ENCODE peak calls at places on chromosomes 12 and 14, in five cellular contexts. One of them, this sample, is unnamed.
A peak's percentile ranks its signal among the peaks of the same experiment; 100 is the strongest.

GRCh38 chr12:29149691-29150382 is 759 bp downstream of the FAR2 start:
- DNase-seq in ureter: no peak
- DNase-seq in BJ: no peak
- DNase-seq in Kasumi-1: peak; percentile 33
- DNase-seq in smooth muscle cell of the brain vasculature: no peak
- DNase-seq in this sample: no peak

GRCh38 chr14:89137514-89138163 is 279.4 kb downstream of the FOXN3 start:
- DNase-seq in ureter: peak; percentile 81
- DNase-seq in Kasumi-1: no peak
- DNase-seq in smooth muscle cell of the brain vasculature: peak; percentile 40
- DNase-seq in BJ: peak; percentile 75
- DNase-seq in this sample: peak; percentile 90

GRCh38 chr12:124233041-124233836 is 61.7 kb upstream of the RFLNA start:
- DNase-seq in ureter: no peak
- DNase-seq in smooth muscle cell of the brain vasculature: no peak
- DNase-seq in BJ: peak; percentile 52
- DNase-seq in Kasumi-1: no peak
- DNase-seq in this sample: no peak

GRCh38 chr12:24596768-24597388 is 352.0 kb downstream of the BCAT1 start:
- DNase-seq in ureter: no peak
- DNase-seq in smooth muscle cell of the brain vasculature: no peak
- DNase-seq in Kasumi-1: peak; percentile 70
- DNase-seq in BJ: no peak
- DNase-seq in this sample: peak; percentile 34

GRCh38 chr12:47867496-47867941 is 37.3 kb downstream of the VDR start:
- DNase-seq in Kasumi-1: peak; percentile 35
- DNase-seq in smooth muscle cell of the brain vasculature: peak; percentile 55
- DNase-seq in BJ: peak; percentile 45
- DNase-seq in ureter: no peak
- DNase-seq in this sample: peak; percentile 90

GRCh38 chr12:50642035-50642451 is 121.9 kb upstream of the ATF1 start:
- DNase-seq in smooth muscle cell of the brain vasculature: no peak
- DNase-seq in Kasumi-1: no peak
- DNase-seq in BJ: no peak
- DNase-seq in ureter: no peak
- DNase-seq in this sample: no peak

GRCh38 chr14:22112004-22112403 is 438.4 kb upstream of the OR4E1 start:
- DNase-seq in BJ: no peak
- DNase-seq in smooth muscle cell of the brain vasculature: no peak
- DNase-seq in ureter: no peak
- DNase-seq in Kasumi-1: peak; percentile 19
- DNase-seq in this sample: no peak

GRCh38 chr12:44317651-44318126 is 481.8 kb downstream of the TMEM117 start:
- DNase-seq in smooth muscle cell of the brain vasculature: no peak
- DNase-seq in ureter: no peak
- DNase-seq in Kasumi-1: peak; percentile 70
- DNase-seq in BJ: no peak
- DNase-seq in this sample: peak; percentile 12

GRCh38 chr12:53211476-53212381 is 4.7 kb upstream of the ITGB7 start:
- DNase-seq in Kasumi-1: peak; percentile 47
- DNase-seq in ureter: no peak
- DNase-seq in smooth muscle cell of the brain vasculature: no peak
- DNase-seq in BJ: no peak
- DNase-seq in this sample: no peak

GRCh38 chr14:58864751-58865519 is 227.2 kb downstream of the DACT1 start:
- DNase-seq in smooth muscle cell of the brain vasculature: no peak
- DNase-seq in Kasumi-1: no peak
- DNase-seq in BJ: peak; percentile 77
- DNase-seq in ureter: no peak
- DNase-seq in this sample: no peak

GRCh38 chr12:59374783-59375182 is 221.0 kb upstream of the SLC16A7 start:
- DNase-seq in BJ: no peak
- DNase-seq in smooth muscle cell of the brain vasculature: no peak
- DNase-seq in Kasumi-1: no peak
- DNase-seq in ureter: no peak
- DNase-seq in this sample: no peak

GRCh38 chr12:62210422-62210821 is 49.8 kb upstream of the USP15 start:
- DNase-seq in BJ: no peak
- DNase-seq in Kasumi-1: peak; percentile 63
- DNase-seq in ureter: peak; percentile 57
- DNase-seq in smooth muscle cell of the brain vasculature: peak; percentile 26
- DNase-seq in this sample: peak; percentile 50

GRCh38 chr14:66117600-66117999 is 368.6 kb upstream of the CCDC196 start:
- DNase-seq in ureter: no peak
- DNase-seq in smooth muscle cell of the brain vasculature: peak; percentile 17
- DNase-seq in Kasumi-1: no peak
- DNase-seq in BJ: no peak
- DNase-seq in this sample: no peak